ENCODE peak calls at places on chromosomes 1 and 21, in nine cellular contexts. C is stomach, D is lower lobe of right lung, Y is testis, Z is uterus, K is neural progenitor cell, B is upper lobe of right lung, S is OCI-LY7, W is heart left ventricle. R is an unnamed sample.

GRCh38 chr1:8598060-8598724 is 219.2 kb downstream of the RERE start:
- DNase-seq in Z (peak; percentile 47), Y (peak; percentile 69), K (peak; percentile 23), S (no peak), C (peak; percentile 50), B (no peak), W (peak; percentile 42), D (no peak), R (no peak)

GRCh38 chr1:20281801-20282200 is 8.9 kb upstream of the VWA5B1 start:
- DNase-seq in W (no peak), S (no peak), D (no peak), C (no peak), Z (no peak), Y (no peak), B (no peak), K (no peak), R (no peak)

GRCh38 chr1:31765041-31765467 is 914 bp upstream of the ADGRB2 start:
- DNase-seq in W (no peak), B (no peak), S (peak; percentile 69), Y (peak; percentile 44), D (no peak), K (peak; percentile 68), C (no peak), Z (no peak), R (peak; percentile 48)

GRCh38 chr1:47906466-47907191 is 90.6 kb downstream of the TRABD2B start:
- DNase-seq in Y (no peak), K (no peak), B (no peak), Z (no peak), D (no peak), C (no peak), W (no peak), S (no peak), R (peak; percentile 82)

GRCh38 chr1:15180945-15181523 is 27.5 kb downstream of the TMEM51 start:
- DNase-seq in S (no peak), Z (no peak), Y (no peak), C (no peak), W (no peak), K (no peak), B (no peak), D (no peak), R (no peak)

GRCh38 chr1:172089768-172090510 is 248.6 kb downstream of the DNM3 start:
- DNase-seq in D (peak; percentile 76), B (peak; percentile 81), W (peak; percentile 14), C (peak; percentile 78), Z (peak; percentile 41), K (peak; percentile 67), S (peak; percentile 30), Y (peak; percentile 75), R (no peak)

GRCh38 chr1:241097479-241097878 is 259.5 kb downstream of the RGS7 start:
- DNase-seq in D (no peak), W (no peak), S (no peak), Y (no peak), C (no peak), K (no peak), B (no peak), Z (no peak), R (no peak)

GRCh38 chr1:158095737-158096335 is 84.9 kb upstream of the CD1D start:
- DNase-seq in B (no peak), W (no peak), Y (peak; percentile 42), C (no peak), Z (no peak), D (no peak), S (peak; percentile 44), K (peak; percentile 61), R (peak; percentile 49)

GRCh38 chr1:117886101-117886795 is 43.2 kb downstream of the GDAP2 start:
- DNase-seq in K (no peak), Y (no peak), D (no peak), S (no peak), Z (no peak), W (no peak), B (no peak), C (no peak), R (no peak)

GRCh38 chr1:171455967-171456366 is 29.4 kb upstream of the PRRC2C start:
- DNase-seq in C (no peak), K (no peak), B (no peak), S (no peak), D (no peak), Z (no peak), W (no peak), Y (no peak), R (no peak)

GRCh38 chr1:18668750-18669404 is 38.2 kb downstream of the PAX7 start:
- DNase-seq in C (peak; percentile 59), D (peak; percentile 54), Y (no peak), S (no peak), B (no peak), W (no peak), Z (no peak), K (no peak), R (no peak)

GRCh38 chr1:211576717-211577116 is 2.2 kb downstream of the SLC30A1 start:
- DNase-seq in C (no peak), B (no peak), D (no peak), K (no peak), Y (no peak), W (no peak), Z (no peak), S (no peak), R (no peak)

GRCh38 chr1:65027699-65028358 is 61.5 kb upstream of the JAK1 start:
- DNase-seq in W (peak; percentile 37), Z (peak; percentile 43), S (no peak), K (no peak), B (peak; percentile 88), C (peak; percentile 84), Y (peak; percentile 25), D (peak; percentile 73), R (no peak)

GRCh38 chr1:68231627-68232303 is 558 bp downstream of the WLS start:
- DNase-seq in S (no peak), B (peak; percentile 81), C (peak; percentile 59), D (peak; percentile 77), K (peak; percentile 90), Y (peak; percentile 86), W (peak; percentile 61), Z (peak; percentile 67), R (peak; percentile 66)

GRCh38 chr1:221856188-221857093 is 114.6 kb upstream of the DUSP10 start:
- DNase-seq in K (no peak), W (no peak), S (no peak), Z (no peak), B (no peak), D (no peak), Y (no peak), C (no peak), R (no peak)

GRCh38 chr1:29355375-29355774 is 119.1 kb downstream of the PTPRU start:
- DNase-seq in W (no peak), S (no peak), D (no peak), Y (no peak), C (no peak), Z (no peak), K (no peak), B (no peak), R (no peak)

GRCh38 chr1:174692313-174692712 is 244.5 kb downstream of the GPR52 start:
- DNase-seq in Z (no peak), W (no peak), Y (no peak), B (no peak), K (no peak), C (no peak), D (no peak), S (no peak), R (no peak)

GRCh38 chr21:38669186-38669585 is 136.5 kb upstream of the ETS2 start:
- DNase-seq in Z (no peak), Y (no peak), C (no peak), D (no peak), W (no peak), K (peak; percentile 46), S (peak; percentile 19), B (no peak), R (no peak)

GRCh38 chr1:230909974-230910754 is 41.8 kb upstream of the C1orf198 start:
- DNase-seq in C (peak; percentile 73), B (no peak), S (no peak), W (no peak), K (no peak), D (no peak), Z (peak; percentile 45), Y (peak; percentile 48), R (no peak)

GRCh38 chr21:39141502-39141901 is 41.7 kb downstream of the PSMG1 start:
- DNase-seq in C (no peak), Y (no peak), D (no peak), B (no peak), W (no peak), Z (no peak), K (no peak), S (no peak), R (no peak)

DNA sequence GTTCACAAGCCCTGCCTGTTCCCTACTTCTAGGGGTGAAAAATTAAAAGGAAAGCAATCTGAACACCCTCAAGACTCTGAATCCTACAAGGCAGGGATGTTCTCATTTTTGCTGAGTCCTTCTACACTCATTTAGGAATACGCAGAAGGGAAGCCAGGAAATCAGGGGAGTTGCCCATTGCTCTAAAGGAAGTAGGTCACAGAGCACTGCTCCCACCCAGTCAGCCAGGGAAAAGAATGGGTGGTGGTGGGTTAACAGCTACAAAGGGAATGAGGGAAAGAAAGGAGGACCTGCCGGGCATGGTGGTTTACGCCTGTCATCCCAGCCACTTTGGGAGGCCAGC is 2.4 kb upstream of the CTTNBP2NL start:
- DNase-seq in C (no peak), B (no peak), Z (peak; percentile 31), D (no peak), K (no peak), Y (no peak), S (no peak), W (peak; percentile 67), R (no peak)
- H3K4me1 ChIP-seq in C (peaks cover 38% of the 10 kb centered on the region), B (peaks cover 22% of the 10 kb centered on the region), Z (peaks cover 16% of the 10 kb centered on the region), D (peaks cover 55% of the 10 kb centered on the region), K (peaks cover 15% of the 10 kb centered on the region), Y (peaks cover 17% of the 10 kb centered on the region), S (peaks cover 44% of the 10 kb centered on the region), W (no peaks in the 10 kb centered on the region), R (peaks cover 18% of the 10 kb centered on the region)

DNA sequence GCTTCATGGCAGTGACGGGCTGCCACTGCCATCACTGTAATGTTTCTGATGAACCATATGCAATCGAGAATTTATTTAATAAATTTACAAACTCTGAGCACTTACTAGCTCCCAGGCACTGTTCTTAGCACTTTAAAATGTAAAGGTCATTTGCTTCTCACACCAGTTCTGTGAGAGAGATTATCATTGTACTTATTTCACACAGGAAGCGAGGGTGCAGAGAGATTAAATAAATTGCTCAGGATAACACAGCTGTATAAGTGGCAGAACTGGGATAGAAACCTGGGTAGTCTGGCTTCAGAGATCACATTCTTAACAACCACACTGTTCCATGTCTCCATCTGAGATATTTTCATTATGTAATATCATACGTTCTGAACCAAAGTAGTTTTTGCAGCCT is 119.9 kb downstream of the MAST2 start:
- DNase-seq in D (no peak), Y (no peak), C (no peak), W (no peak), K (no peak), B (no peak), S (no peak), Z (no peak), R (no peak)
- H3K27ac ChIP-seq in D (no peak overlapping the region), Y (no peak overlapping the region), C (no peak overlapping the region), W (peak overlapping the region; percentile 78), K (no peak overlapping the region), B (no peak overlapping the region), S (no peak overlapping the region), Z (no peak overlapping the region), R (no peak overlapping the region)

GRCh38 chr1:87146986-87147385 is 181.7 kb upstream of the LMO4 start:
- DNase-seq in D (no peak), S (no peak), B (no peak), K (no peak), Y (no peak), Z (no peak), W (no peak), C (no peak), R (no peak)
- H3K4me3 ChIP-seq in D (no peak overlapping the region), S (no peak overlapping the region), B (no peak overlapping the region), K (no peak overlapping the region), Y (no peak overlapping the region), Z (no peak overlapping the region), W (no peak overlapping the region), C (no peak overlapping the region), R (no peak overlapping the region)

GRCh38 chr1:94401206-94401605 is 17.0 kb upstream of the ABCD3 start:
- DNase-seq in K (no peak), Y (no peak), S (no peak), Z (no peak), W (no peak), D (no peak), C (no peak), B (no peak), R (no peak)
- H3K4me1 ChIP-seq in K (peaks cover under 1% of the 10 kb centered on the region), Y (no peaks in the 10 kb centered on the region), S (no peaks in the 10 kb centered on the region), Z (no peaks in the 10 kb centered on the region), W (no peaks in the 10 kb centered on the region), D (no peaks in the 10 kb centered on the region), C (no peaks in the 10 kb centered on the region), B (no peaks in the 10 kb centered on the region), R (no peaks in the 10 kb centered on the region)